ENCODE peak calls at places on chromosome 19, in five cellular contexts. E is upper lobe of left lung, K is ascending aorta, W is right lobe of liver, F is uterus. I is an unnamed sample.

GRCh38 chr19:43464089-43464775 is 1.2 kb downstream of the LYPD3 start:
- DNase-seq in W (peak; percentile 74), K (peak; percentile 87), E (peak; percentile 88), F (peak; percentile 84), I (no peak)

GRCh38 chr19:41296323-41296935 is 13.5 kb upstream of the CCDC97 start:
- DNase-seq in K (no peak), E (no peak), W (no peak), F (no peak), I (no peak)

GRCh38 chr19:48203227-48203793 is 32.8 kb downstream of the ZSWIM9 start:
- DNase-seq in K (no peak), W (no peak), F (no peak), E (no peak), I (no peak)

GRCh38 chr19:27774337-27774736 is 1438.6 kb downstream of the UQCRFS1 start:
- DNase-seq in E (no peak), W (no peak), K (no peak), F (no peak), I (no peak)

GRCh38 chr19:52991484-52991883 is 22.2 kb upstream of the ERVV-1 start:
- DNase-seq in K (no peak), W (no peak), E (no peak), F (no peak), I (peak; percentile 63)

GRCh38 chr19:29519931-29520330 is 5.9 kb upstream of the VSTM2B start:
- DNase-seq in K (no peak), W (no peak), F (no peak), E (no peak), I (no peak)

GRCh38 chr19:47699360-47699917 is 13.8 kb upstream of the EHD2 start:
- DNase-seq in W (no peak), K (no peak), F (peak; percentile 56), E (peak; percentile 44), I (no peak)

GRCh38 chr19:55753401-55753800 is 5.5 kb upstream of the RFPL4A start:
- DNase-seq in W (peak; percentile 81), K (no peak), E (no peak), F (no peak), I (no peak)

GRCh38 chr19:22140356-22140755 is 56.4 kb downstream of the ZNF676 start:
- DNase-seq in W (no peak), K (no peak), F (no peak), E (peak; percentile 57), I (no peak)

GRCh38 chr19:9958451-9958850 is 22.1 kb upstream of the OLFM2 start:
- DNase-seq in K (no peak), F (no peak), W (no peak), E (no peak), I (no peak)

GRCh38 chr19:39083983-39084731 is at the start of gene ACP7:
- DNase-seq in F (no peak), W (no peak), E (peak; percentile 77), K (no peak), I (no peak)

GRCh38 chr19:35350591-35350990 is 2.9 kb downstream of the FFAR1 start:
- DNase-seq in W (no peak), E (no peak), K (no peak), F (no peak), I (no peak)

GRCh38 chr19:55684946-55685681 is 10.1 kb downstream of the EPN1 start:
- DNase-seq in W (no peak), E (peak; percentile 83), K (no peak), F (no peak), I (no peak)

GRCh38 chr19:49954933-49955332 is 6.0 kb downstream of the SIGLEC11 start:
- DNase-seq in F (no peak), W (no peak), K (no peak), E (no peak), I (no peak)

GRCh38 chr19:56969726-56970125 is 129.2 kb upstream of the PEG3 start:
- DNase-seq in K (no peak), E (no peak), W (no peak), F (peak; percentile 42), I (no peak)

GRCh38 chr19:10086032-10086903 is at the start of gene SHFL:
- DNase-seq in F (peak; percentile 82), K (peak; percentile 85), W (peak; percentile 89), E (peak; percentile 97), I (no peak)

GRCh38 chr19:19506592-19506991 is 8.8 kb downstream of the TSSK6 start:
- DNase-seq in E (no peak), W (no peak), F (no peak), K (no peak), I (no peak)

GRCh38 chr19:30240904-30241695 is 131.1 kb upstream of the ZNF536 start:
- DNase-seq in E (no peak), W (no peak), F (no peak), K (no peak), I (no peak)

GRCh38 chr19:43763473-43763939 is 8.7 kb upstream of the SMG9 start:
- DNase-seq in E (no peak), F (no peak), W (no peak), K (peak; percentile 72), I (no peak)

GRCh38 chr19:53900191-53900860 is 8.8 kb upstream of the CACNG7 start:
- DNase-seq in W (no peak), E (no peak), K (no peak), F (no peak), I (no peak)

GRCh38 chr19:16062789-16063188 is 13.5 kb upstream of the TPM4 start:
- DNase-seq in E (no peak), W (no peak), K (peak; percentile 65), F (no peak), I (no peak)

GRCh38 chr19:37699057-37699456 is 20.5 kb downstream of the ZNF607 start:
- DNase-seq in F (no peak), K (no peak), E (no peak), W (no peak), I (no peak)

GRCh38 chr19:16836115-16836905 is 7.1 kb downstream of the SIN3B start:
- DNase-seq in F (peak; percentile 35), K (no peak), E (no peak), W (no peak), I (no peak)

GRCh38 chr19:29687244-29687896 is 22.1 kb downstream of the PLEKHF1 start:
- DNase-seq in E (no peak), K (peak; percentile 79), W (no peak), F (peak; percentile 83), I (no peak)

GRCh38 chr19:11098861-11099260 is 9.6 kb downstream of the LDLR start:
- DNase-seq in E (no peak), W (no peak), K (no peak), F (no peak), I (no peak)
- H3K27ac ChIP-seq in E (no peak overlapping the region), W (no peak overlapping the region), K (no peak overlapping the region), F (no peak overlapping the region), I (no peak overlapping the region)

DNA sequence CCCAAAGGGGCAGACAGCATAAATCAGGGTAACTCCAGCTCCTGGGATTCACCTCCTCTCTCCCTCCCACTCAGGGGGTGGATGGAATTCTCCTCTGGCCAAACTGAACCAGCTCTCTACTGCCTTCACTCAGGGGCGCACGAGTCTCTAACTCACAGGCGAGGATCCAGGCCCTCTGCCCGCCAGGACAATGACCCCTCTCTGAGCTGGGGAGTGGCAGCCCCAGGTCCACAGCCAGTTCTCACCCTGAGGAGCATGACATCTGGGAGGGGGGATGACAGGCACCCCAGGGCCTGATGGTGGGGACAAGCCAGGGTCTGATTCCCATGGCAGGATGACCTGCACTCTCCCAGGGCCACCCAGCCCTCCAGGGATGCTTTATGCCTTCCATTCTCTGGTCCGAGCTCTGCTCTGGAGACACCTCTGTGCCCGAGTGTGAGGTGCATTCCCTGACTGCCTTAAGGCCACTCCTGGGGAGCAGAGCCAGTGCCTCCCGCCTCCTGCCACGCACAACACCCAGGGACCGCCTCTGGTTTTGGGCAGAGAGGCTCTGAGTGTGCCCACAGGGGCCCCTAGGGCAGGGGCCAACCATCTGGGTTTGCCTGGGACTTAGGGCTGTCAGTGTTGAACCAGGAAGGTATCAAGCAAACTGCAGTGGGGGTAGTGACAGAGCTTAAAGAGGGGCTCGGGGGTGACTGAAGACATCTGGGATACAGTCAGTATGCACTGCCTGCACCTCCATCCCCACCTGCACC is 66.2 kb downstream of the GNG7 start:
- DNase-seq in E (no peak), W (peak; percentile 94), K (peak; percentile 61), F (no peak), I (no peak)
- H3K4me1 ChIP-seq in E (peaks cover 34% of the 10 kb centered on the region), W (peaks cover 5% of the 10 kb centered on the region), K (peaks cover 23% of the 10 kb centered on the region), F (no peaks in the 10 kb centered on the region), I (peaks cover 8% of the 10 kb centered on the region)

GRCh38 chr19:51025401-51025800 is 1.0 kb downstream of the KLK11 start:
- DNase-seq in E (no peak), F (no peak), K (no peak), W (no peak), I (no peak)
- H3K27ac ChIP-seq in E (no peak overlapping the region), F (no peak overlapping the region), K (no peak overlapping the region), W (no peak overlapping the region), I (no peak overlapping the region)

GRCh38 chr19:18501351-18501750 is 20.5 kb downstream of the ELL start:
- DNase-seq in F (no peak), W (peak; percentile 44), E (no peak), K (no peak), I (no peak)

GRCh38 chr19:18501832-18502231 is 20.0 kb downstream of the ELL start:
- DNase-seq in F (no peak), E (no peak), K (peak; percentile 85), W (peak; percentile 81), I (no peak)

GRCh38 chr19:18502236-18502632 is 19.6 kb downstream of the ELL start:
- DNase-seq in F (no peak), W (no peak), E (no peak), K (no peak), I (no peak)

GRCh38 chr19:18500376-18500775 is 21.5 kb downstream of the ELL start:
- DNase-seq in K (no peak), F (no peak), E (no peak), W (no peak), I (no peak)

GRCh38 chr19:18500820-18501219 is 21.1 kb downstream of the ELL start:
- DNase-seq in K (peak; percentile 90), W (peak; percentile 96), E (no peak), F (peak; percentile 58), I (no peak)
- H3K4me1 ChIP-seq in K (peaks cover 85% of the 10 kb centered on the region), W (peaks cover 33% of the 10 kb centered on the region), E (peaks cover 94% of the 10 kb centered on the region), F (peaks cover 15% of the 10 kb centered on the region), I (peaks cover 4% of the 10 kb centered on the region)

GRCh38 chr19:6529351-6529750 is 1.5 kb upstream of the TNFSF9 start:
- DNase-seq in F (no peak), W (no peak), K (no peak), E (no peak), I (no peak)
- H3K27ac ChIP-seq in F (no peak overlapping the region), W (no peak overlapping the region), K (no peak overlapping the region), E (no peak overlapping the region), I (peak overlapping the region; percentile 23)